ENCODE peak calls at places on chromosomes 12 and 14, in four cellular contexts. S is K562, K is HCT116, Y is HepG2. Z is an unnamed sample.

GRCh38 chr14:80664576-80664975 is 277.0 kb downstream of the CEP128 start:
- DNase-seq in Y (peak), K (no peak), S (no peak), Z (no peak)

GRCh38 chr12:108193922-108194321 is 64.8 kb downstream of the WSCD2 start:
- DNase-seq in S (peak), K (peak), Y (peak), Z (peak)

GRCh38 chr12:88723219-88723618 is 142.9 kb upstream of the KITLG start:
- DNase-seq in K (no peak), Y (no peak), S (no peak), Z (no peak)

GRCh38 chr14:69876221-69876847 is 2.9 kb upstream of the SMOC1 start:
- DNase-seq in K (no peak), S (no peak), Y (no peak), Z (no peak)

GRCh38 chr12:42296503-42297109 is 29.3 kb downstream of the ZCRB1 start:
- DNase-seq in S (peak), K (no peak), Y (peak), Z (no peak)

GRCh38 chr12:4201333-4202105 is 72.0 kb upstream of the CCND2 start:
- DNase-seq in S (no peak), Y (no peak), K (no peak), Z (no peak)

GRCh38 chr12:69534389-69534822 is 50.9 kb upstream of the CCT2 start:
- DNase-seq in K (peak), S (no peak), Y (peak), Z (no peak)

GRCh38 chr12:121132601-121133481 is at the start of gene P2RX7:
- DNase-seq in K (peak), S (no peak), Y (no peak), Z (peak)

GRCh38 chr12:52407918-52408317 is 1.8 kb upstream of the KRT82 start:
- DNase-seq in Y (peak), K (no peak), S (no peak), Z (no peak)

GRCh38 chr14:77375164-77375950 is 1.5 kb downstream of the TMED8 start:
- DNase-seq in Y (no peak), K (no peak), S (no peak), Z (no peak)

GRCh38 chr12:57181072-57181471 is 33.7 kb upstream of the LRP1-AS start:
- DNase-seq in K (no peak), Y (no peak), S (no peak), Z (no peak)

GRCh38 chr14:99592933-99593753 is 10.9 kb downstream of the CCDC85C start:
- DNase-seq in K (no peak), Y (no peak), S (no peak), Z (no peak)

GRCh38 chr12:109892748-109893147 is 7.3 kb upstream of the TCHP start:
- DNase-seq in S (no peak), K (no peak), Y (no peak), Z (no peak)

GRCh38 chr14:74358176-74358829 is 10.0 kb downstream of the VRTN start:
- DNase-seq in S (no peak), Y (no peak), K (no peak), Z (no peak)

GRCh38 chr12:31578632-31579031 is 12.3 kb downstream of the DENND5B start:
- DNase-seq in Y (no peak), K (no peak), S (no peak), Z (no peak)

GRCh38 chr12:39393179-39393578 is 49.7 kb downstream of the KIF21A start:
- DNase-seq in K (no peak), S (no peak), Y (no peak), Z (peak)

GRCh38 chr12:123231931-123232330 is 1.0 kb downstream of the MPHOSPH9 start:
- DNase-seq in S (no peak), Y (peak), K (no peak), Z (no peak)

GRCh38 chr14:59330455-59330854 is 134.7 kb downstream of the GPR135 start:
- DNase-seq in S (no peak), Y (no peak), K (no peak), Z (no peak)

GRCh38 chr14:36019126-36019525 is 157.4 kb downstream of the PTCSC3 start:
- DNase-seq in S (no peak), K (no peak), Y (no peak), Z (no peak)
- TF ChIP-seq ELF1 in S (no peak), K (no peak), Y (no peak), Z (no peak)

DNA sequence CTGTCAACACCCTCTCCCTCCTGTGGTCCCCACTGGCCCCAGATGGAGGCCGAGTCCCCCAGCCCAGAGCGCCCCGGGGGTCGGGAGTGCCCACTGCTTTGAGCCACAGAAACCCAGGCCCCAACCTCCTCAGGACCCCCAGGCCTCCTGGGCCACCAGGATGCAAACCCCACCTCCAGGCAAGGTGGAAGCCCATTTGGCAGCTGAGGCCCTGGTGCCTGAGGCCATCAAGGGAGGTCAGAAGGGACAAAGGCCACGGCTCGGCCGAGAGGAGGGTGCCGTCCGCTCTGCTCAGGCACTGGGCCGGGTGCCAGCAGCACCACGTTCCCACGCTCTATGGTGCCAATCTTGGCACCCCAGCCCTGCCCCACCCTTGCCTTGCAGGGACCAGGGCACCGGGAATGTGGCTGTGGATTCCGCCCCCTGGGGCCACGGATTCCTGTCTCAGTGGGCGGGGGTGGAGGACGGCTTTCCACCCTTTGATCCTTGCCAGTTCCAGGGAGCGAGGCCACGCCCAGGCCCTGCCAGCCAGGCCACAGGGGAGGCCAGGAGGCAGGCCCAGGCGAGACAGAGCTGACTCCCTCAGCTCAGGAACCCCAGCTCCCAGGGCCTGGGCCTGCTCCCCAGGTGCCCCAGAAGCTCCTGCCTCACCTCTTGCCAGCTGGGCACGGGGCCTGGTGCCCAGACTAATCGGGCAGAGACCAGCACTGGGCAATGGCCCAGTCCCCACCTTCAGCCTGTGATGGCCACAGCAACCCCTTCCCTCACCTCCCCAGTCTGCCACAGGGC is 26.3 kb upstream of the GPR132 start:
- DNase-seq in K (peak), S (no peak), Y (peak), Z (no peak)
- TF ChIP-seq ELF1 in K (no peak), S (no peak), Y (no peak), Z (no peak)

GRCh38 chr12:6961278-6961694 is 9.2 kb downstream of the PHB2 start:
- DNase-seq in Y (no peak), S (peak), K (no peak), Z (peak)
- TF ChIP-seq ELF1 in Y (no peak), S (no peak), K (no peak), Z (no peak)

DNA sequence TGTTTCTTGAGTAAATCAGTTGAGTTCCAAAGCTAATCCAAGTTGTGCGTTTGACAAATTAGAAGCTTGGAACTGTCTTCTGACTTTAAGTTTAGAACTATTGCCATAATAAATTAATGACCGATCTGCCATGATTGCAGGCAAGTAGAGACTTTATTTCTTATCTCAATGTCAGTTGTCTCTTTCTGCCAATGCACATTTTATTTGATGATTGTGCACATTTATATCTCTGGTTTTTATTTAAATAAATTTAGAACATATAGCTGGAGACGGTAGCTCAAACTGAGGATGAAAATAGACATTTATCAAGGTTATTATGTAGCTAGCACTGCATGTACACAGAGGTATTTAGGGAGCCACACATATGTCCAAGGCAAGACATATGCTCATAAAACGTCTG is 34.1 kb downstream of the SLCO1B1 start:
- DNase-seq in K (no peak), Y (no peak), S (no peak), Z (no peak)
- TF ChIP-seq ELF1 in K (no peak), Y (no peak), S (no peak), Z (no peak)

GRCh38 chr14:102853703-102854396 is 68.6 kb upstream of the AMN start:
- DNase-seq in Y (no peak), S (no peak), K (no peak), Z (no peak)

GRCh38 chr14:102848830-102849521 is 71.7 kb downstream of the TRAF3 start:
- DNase-seq in Y (no peak), K (no peak), S (no peak), Z (peak)

GRCh38 chr14:102854397-102854703 is 68.1 kb upstream of the AMN start:
- DNase-seq in S (no peak), K (no peak), Y (no peak), Z (no peak)

DNA sequence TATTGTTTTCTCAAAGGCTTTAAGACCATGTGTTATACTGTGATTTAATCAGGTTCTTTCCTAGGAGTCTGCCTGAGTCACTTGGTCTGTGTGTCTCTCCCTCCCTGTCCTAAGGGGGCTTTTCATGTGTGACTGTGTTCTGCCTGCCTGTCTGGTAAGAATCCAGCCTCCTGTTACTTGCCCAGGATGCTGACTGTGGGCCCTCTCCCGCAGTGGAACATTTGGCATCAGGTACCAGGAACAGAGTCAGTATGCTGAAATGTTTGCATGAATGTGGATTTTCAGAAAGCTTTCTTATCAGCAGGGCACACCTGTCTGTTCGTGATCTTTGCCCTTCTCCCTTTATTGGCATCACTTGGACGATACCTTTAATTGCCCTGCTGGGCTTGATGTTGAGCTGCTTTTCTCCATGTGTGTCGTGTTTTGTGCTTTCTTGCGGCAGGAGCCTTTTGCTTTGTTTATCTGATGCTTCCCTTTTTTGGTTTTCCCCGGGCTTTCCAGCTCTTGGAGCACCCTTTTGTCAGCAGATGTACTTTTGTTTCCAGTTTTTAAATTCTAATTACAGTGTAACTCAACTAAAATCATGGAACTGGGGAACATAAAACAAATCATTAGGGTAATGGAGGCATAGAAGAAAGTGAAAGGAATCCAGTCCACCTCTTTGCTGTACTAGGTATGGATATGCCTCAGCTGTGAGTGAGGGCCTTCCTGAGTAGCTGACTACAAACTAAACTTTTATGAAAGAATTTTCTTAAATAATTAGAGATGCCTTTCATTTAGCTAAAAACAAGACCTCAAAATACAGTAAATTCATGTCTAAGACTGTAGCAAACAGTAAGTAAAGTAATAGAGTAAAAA is 72.5 kb downstream of the TRAF3 start:
- DNase-seq in S (no peak), Y (no peak), K (no peak), Z (peak)
- TF ChIP-seq ELF1 in S (no peak), Y (no peak), K (no peak), Z (no peak)

GRCh38 chr14:100838493-100839440 is 12.8 kb downstream of the MEG3 start:
- DNase-seq in Y (no peak), S (no peak), K (no peak), Z (no peak)

GRCh38 chr14:100839573-100840175 is 13.8 kb downstream of the MEG3 start:
- DNase-seq in K (no peak), Y (no peak), S (no peak), Z (peak)

GRCh38 chr14:100840751-100841444 is 15.0 kb downstream of the MEG3 start:
- DNase-seq in K (no peak), S (no peak), Y (no peak), Z (no peak)

GRCh38 chr14:100841445-100842403 is 15.8 kb downstream of the MEG3 start:
- DNase-seq in S (no peak), K (no peak), Y (no peak), Z (no peak)

DNA sequence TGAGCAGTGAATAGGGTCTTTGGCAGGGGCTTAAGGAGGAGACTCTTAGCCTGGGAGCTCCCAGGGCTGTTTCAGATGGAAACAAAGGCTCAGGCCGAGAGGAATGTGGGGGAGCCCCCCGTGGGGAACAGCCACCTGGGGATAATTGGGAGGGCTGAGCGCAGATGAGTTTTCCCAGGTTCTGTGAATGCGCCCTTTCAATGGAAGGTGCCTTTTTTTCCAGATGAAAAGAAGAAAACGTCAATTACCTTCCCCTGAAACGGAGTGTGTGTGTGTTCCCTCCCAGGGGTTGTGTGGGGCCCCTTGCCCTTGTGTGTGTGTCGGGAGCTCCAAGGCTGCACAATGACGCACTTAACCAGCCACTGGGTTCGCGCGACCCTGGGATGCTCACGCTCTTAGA is 14.4 kb downstream of the MEG3 start:
- DNase-seq in K (no peak), Y (no peak), S (no peak), Z (no peak)
- TF ChIP-seq ELF1 in K (no peak), Y (no peak), S (no peak), Z (no peak)

DNA sequence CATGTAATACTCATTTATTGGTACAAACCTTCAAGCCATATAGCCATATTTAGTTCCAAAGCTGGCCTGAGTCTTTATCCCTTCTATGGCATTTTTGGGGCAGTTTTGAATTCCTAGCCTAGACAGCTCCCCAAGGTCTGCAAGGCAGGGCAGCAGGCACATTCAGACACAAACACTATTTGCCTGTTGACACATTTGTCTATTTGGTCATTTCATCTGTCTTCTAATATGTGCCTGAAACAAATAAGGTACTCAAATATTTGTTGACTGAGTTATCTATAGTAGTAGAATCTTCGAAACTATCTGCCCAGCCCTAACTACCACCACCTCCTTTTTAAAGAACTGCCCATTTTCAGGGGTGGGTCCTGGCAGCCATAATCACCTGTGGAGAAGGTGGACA is 9.3 kb downstream of the PPM1H start:
- DNase-seq in K (no peak), Y (no peak), S (no peak), Z (no peak)
- TF ChIP-seq ELF1 in K (no peak), Y (no peak), S (no peak), Z (no peak)

GRCh38 chr12:81147286-81147919 is 69.5 kb downstream of the ACSS3 start:
- DNase-seq in K (no peak), S (no peak), Y (peak), Z (no peak)
- TF ChIP-seq ELF1 in K (no peak), S (no peak), Y (no peak), Z (no peak)

DNA sequence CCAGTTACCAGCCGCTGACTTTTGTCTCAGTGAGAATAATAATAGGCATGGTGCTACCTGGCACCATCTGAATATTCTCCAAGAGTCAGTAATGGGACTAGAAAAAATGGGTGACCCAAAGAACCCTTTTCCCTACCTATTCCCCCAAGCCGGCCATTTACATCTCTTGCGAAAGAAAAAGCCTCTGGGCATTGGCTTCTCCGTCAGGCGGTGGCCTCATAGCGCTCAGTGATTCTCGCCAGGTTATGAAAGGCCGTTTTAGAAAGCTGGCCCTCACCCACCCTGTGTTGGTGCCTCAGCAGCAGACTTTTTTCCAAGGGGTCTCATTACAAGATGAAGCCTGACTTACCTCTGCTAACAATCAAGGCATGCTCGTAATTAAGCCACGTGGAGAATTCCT is 552 bp upstream of the SLC6A15 start:
- DNase-seq in S (no peak), K (no peak), Y (no peak), Z (peak)
- TF ChIP-seq ELF1 in S (no peak), K (no peak), Y (no peak), Z (no peak)

GRCh38 chr12:1839956-1840550 is 19.7 kb downstream of the LRTM2 start:
- DNase-seq in K (no peak), Y (peak), S (no peak), Z (no peak)
- TF ChIP-seq ELF1 in K (no peak), Y (no peak), S (no peak), Z (no peak)

Z was measured in SK-N-SH.